ENCODE peak calls at places on chromosomes 1 and 21, in seven cellular contexts. X is psoas muscle; K is CD8-positive, alpha-beta memory T cell; D is stomach; B is small intestine; Y is brain microvascular endothelial cell; O is tibial nerve. S is an unnamed sample.

GRCh38 chr21:46454634-46455390 is 3.9 kb upstream of the DIP2A start:
- DNase-seq in X (no peak), K (no peak), D (no peak), B (no peak), Y (no peak), O (no peak), S (no peak)

GRCh38 chr1:90175490-90176157 is 180.7 kb downstream of the ZNF326 start:
- DNase-seq in X (no peak), K (no peak), D (no peak), B (no peak), Y (no peak), O (no peak), S (no peak)

GRCh38 chr1:93740601-93741031 is 59.0 kb upstream of the BCAR3 start:
- DNase-seq in X (no peak), K (no peak), D (no peak), B (no peak), Y (no peak), O (no peak), S (no peak)

GRCh38 chr1:94949681-94950661 is 23.1 kb upstream of the CNN3 start:
- DNase-seq in X (no peak), K (no peak), D (peak), B (peak), Y (peak), O (no peak), S (no peak)

GRCh38 chr1:33445108-33445507 is 14.2 kb upstream of the PHC2 start:
- DNase-seq in X (no peak), K (no peak), D (no peak), B (no peak), Y (no peak), O (no peak), S (no peak)

GRCh38 chr1:150981805-150982712 is at the start of gene ANXA9:
- DNase-seq in X (no peak), K (no peak), D (peak), B (peak), Y (no peak), O (no peak), S (no peak)

GRCh38 chr1:234848972-234849641 is 239.1 kb upstream of the IRF2BP2 start:
- DNase-seq in X (no peak), K (no peak), D (no peak), B (no peak), Y (peak), O (no peak), S (no peak)

GRCh38 chr1:46613661-46614603 is 2.7 kb downstream of the MOB3C start:
- DNase-seq in X (peak), K (peak), D (peak), B (peak), Y (peak), O (peak), S (peak)

GRCh38 chr1:106619827-106620134 is 436.7 kb upstream of the PRMT6 start:
- DNase-seq in X (no peak), K (no peak), D (no peak), B (no peak), Y (no peak), O (no peak), S (no peak)
- H3K27ac ChIP-seq in X (no peak), K (no peak), D (no peak), B (no peak), Y (no peak), O (no peak), S (no peak)

DNA sequence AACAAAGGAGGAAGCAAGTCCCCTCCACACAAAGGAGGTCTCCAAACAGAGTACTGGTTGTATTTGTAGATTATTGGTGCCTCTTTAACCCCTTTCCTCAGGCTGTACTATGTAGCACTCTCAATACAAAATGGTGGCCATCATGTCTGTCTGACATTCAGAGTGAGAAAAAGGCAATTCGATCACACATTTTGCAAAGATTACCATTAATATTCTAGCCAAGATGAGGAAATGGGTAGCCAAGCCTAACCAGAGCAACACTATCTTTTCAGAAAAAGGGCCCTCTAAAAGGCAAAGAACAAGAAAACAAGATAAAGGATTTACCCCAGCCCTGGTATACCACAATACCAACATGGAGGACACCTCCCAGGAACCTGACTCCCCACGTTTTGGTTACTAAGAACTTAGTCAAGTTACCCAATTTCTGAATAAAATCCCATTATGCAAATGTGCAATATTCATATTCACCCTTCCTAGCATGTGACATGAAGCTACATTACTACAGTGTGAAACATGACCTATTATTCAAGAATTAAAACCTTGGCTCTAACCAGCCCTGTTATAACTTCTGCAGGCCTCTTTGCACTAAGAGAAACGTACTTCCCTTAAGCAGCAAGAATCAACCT is 2.2 kb downstream of the KDM5B start:
- DNase-seq in X (no peak), K (no peak), D (no peak), B (no peak), Y (no peak), O (no peak), S (no peak)
- H3K27ac ChIP-seq in X (no peak), K (peak), D (peak), B (peak), Y (no peak), O (peak), S (no peak)

GRCh38 chr1:7644086-7644485 is 127.0 kb upstream of the VAMP3 start:
- DNase-seq in X (no peak), K (no peak), D (no peak), B (no peak), Y (no peak), O (no peak), S (no peak)

GRCh38 chr1:7642418-7642704 is 128.7 kb upstream of the VAMP3 start:
- DNase-seq in X (no peak), K (no peak), D (no peak), B (no peak), Y (no peak), O (no peak), S (no peak)

GRCh38 chr1:7641587-7642417 is 129.3 kb upstream of the VAMP3 start:
- DNase-seq in X (no peak), K (no peak), D (no peak), B (no peak), Y (no peak), O (no peak), S (no peak)

GRCh38 chr1:7643445-7643844 is 127.7 kb upstream of the VAMP3 start:
- DNase-seq in X (no peak), K (no peak), D (no peak), B (no peak), Y (no peak), O (no peak), S (no peak)

GRCh38 chr1:7642781-7643180 is 128.3 kb upstream of the VAMP3 start:
- DNase-seq in X (no peak), K (no peak), D (no peak), B (no peak), Y (no peak), O (no peak), S (no peak)
- H3K27ac ChIP-seq in X (no peak), K (no peak), D (no peak), B (no peak), Y (no peak), O (no peak), S (no peak)

GRCh38 chr1:20279507-20279906 is 11.2 kb upstream of the VWA5B1 start:
- DNase-seq in X (no peak), K (no peak), D (no peak), B (no peak), Y (peak), O (no peak), S (no peak)
- H3K27ac ChIP-seq in X (no peak), K (no peak), D (no peak), B (no peak), Y (no peak), O (no peak), S (no peak)

GRCh38 chr1:228085287-228085926 is 2.9 kb downstream of the ARF1 start:
- DNase-seq in X (peak), K (no peak), D (no peak), B (peak), Y (peak), O (no peak), S (no peak)
- H3K27ac ChIP-seq in X (peak), K (no peak), D (peak), B (peak), Y (peak), O (peak), S (peak)

GRCh38 chr1:182259963-182260362 is 131.6 kb downstream of the GLUL start:
- DNase-seq in X (no peak), K (no peak), D (no peak), B (no peak), Y (no peak), O (no peak), S (no peak)
- H3K27ac ChIP-seq in X (no peak), K (peak), D (peak), B (no peak), Y (no peak), O (peak), S (peak)

DNA sequence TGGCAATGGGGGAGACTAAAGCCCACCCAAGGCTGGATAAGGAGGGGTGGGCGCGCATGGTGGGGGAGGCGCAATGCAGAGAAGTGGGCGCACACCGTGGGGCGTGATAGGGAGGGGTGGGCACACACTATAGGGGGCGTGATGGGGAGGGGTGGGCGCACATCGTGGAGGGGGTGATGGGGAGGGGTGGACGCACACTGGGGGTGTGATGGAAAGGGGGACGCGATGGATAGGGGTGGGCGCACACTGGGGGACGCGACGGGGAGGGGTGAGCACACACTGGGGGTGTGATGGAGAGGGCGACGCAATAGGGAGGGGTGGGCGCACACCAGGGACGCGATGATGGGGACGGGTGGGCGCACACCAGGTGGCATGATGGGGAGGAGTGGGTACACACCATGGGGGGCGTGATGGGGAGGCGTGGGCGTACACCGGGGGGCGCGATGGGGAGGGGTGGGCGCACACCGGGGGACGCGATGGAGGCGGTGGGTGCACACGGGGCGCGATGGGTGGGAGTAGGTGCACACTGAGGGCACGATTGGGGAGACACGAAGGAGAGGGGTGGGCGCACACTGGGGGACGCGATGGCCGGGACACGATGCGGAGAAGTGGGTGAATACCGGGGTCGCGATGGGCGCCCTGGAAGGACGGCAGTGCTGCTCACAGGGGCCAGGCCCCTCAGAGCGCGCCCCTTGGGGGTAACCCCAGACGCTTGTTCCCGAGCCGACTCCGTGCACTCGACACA is 929 bp downstream of the SUMO3 start:
- DNase-seq in X (no peak), K (no peak), D (no peak), B (no peak), Y (no peak), O (no peak), S (no peak)
- H3K27ac ChIP-seq in X (peak), K (no peak), D (peak), B (no peak), Y (no peak), O (peak), S (peak)

GRCh38 chr1:240843798-240844197 is 231.8 kb upstream of the GREM2 start:
- DNase-seq in X (no peak), K (no peak), D (no peak), B (no peak), Y (no peak), O (no peak), S (no peak)
- H3K27ac ChIP-seq in X (no peak), K (no peak), D (no peak), B (no peak), Y (no peak), O (no peak), S (no peak)

DNA sequence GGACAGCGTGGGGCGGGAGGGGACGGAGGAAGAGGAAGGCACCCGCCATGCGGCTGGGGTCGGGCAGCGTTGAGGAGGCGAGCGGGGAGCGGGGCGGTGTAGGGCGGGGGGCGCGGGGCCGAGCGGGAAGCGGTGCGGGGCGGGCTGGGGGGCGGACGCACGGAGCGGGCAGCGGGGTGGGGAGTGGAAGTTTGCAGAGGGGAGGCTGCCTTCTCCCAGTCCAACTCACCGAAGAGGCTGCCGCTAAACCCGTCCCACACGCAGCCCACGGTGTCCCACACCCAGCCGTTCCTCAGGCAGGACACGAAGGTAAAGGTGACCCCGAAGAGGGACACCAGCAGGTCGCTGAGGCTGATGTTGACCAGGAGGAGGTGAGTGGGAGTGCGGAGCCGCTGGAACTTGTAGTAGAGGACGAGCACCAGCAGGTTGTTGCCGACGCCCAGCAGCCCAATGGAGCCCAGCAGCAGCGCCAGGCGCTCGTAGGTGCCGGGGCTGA is 468 bp downstream of the CHML start:
- DNase-seq in X (peak), K (no peak), D (no peak), B (peak), Y (peak), O (no peak), S (no peak)
- H3K27ac ChIP-seq in X (peak), K (peak), D (peak), B (peak), Y (peak), O (peak), S (peak)